ENCODE peak calls at places on chromosomes 16 and 17, in ten cellular contexts. One of them, this sample, is unnamed. For H3K9me3, the result is how much of the 10 kb centered on the place peaks cover.

GRCh38 chr16:57279780-57280638 is 4.5 kb downstream of the PLLP start:
- DNase-seq in effector memory CD4-positive, alpha-beta T cell: no peak
- DNase-seq in heart right ventricle: no peak
- DNase-seq in AG04450: no peak
- DNase-seq in neural progenitor cell: no peak
- DNase-seq in transverse colon: no peak
- DNase-seq in thoracic aorta: no peak
- DNase-seq in psoas muscle: no peak
- DNase-seq in cardiac muscle cell: no peak
- DNase-seq in CD8-positive, alpha-beta memory T cell: no peak
- DNase-seq in this sample: no peak

GRCh38 chr17:45430738-45431530 is 1.7 kb downstream of the ARHGAP27 start:
- DNase-seq in effector memory CD4-positive, alpha-beta T cell: no peak
- DNase-seq in heart right ventricle: no peak
- DNase-seq in AG04450: no peak
- DNase-seq in neural progenitor cell: peak
- DNase-seq in transverse colon: peak
- DNase-seq in thoracic aorta: no peak
- DNase-seq in psoas muscle: peak
- DNase-seq in cardiac muscle cell: peak
- DNase-seq in CD8-positive, alpha-beta memory T cell: no peak
- DNase-seq in this sample: no peak

GRCh38 chr17:50079334-50080095 is 15.6 kb upstream of the PDK2 start:
- DNase-seq in effector memory CD4-positive, alpha-beta T cell: no peak
- DNase-seq in heart right ventricle: no peak
- DNase-seq in AG04450: no peak
- DNase-seq in neural progenitor cell: peak
- DNase-seq in transverse colon: peak
- DNase-seq in thoracic aorta: no peak
- DNase-seq in psoas muscle: peak
- DNase-seq in cardiac muscle cell: no peak
- DNase-seq in CD8-positive, alpha-beta memory T cell: no peak
- DNase-seq in this sample: no peak

GRCh38 chr17:74632597-74632996 is 9.1 kb upstream of the CD300E start:
- DNase-seq in effector memory CD4-positive, alpha-beta T cell: no peak
- DNase-seq in heart right ventricle: no peak
- DNase-seq in AG04450: no peak
- DNase-seq in neural progenitor cell: no peak
- DNase-seq in transverse colon: no peak
- DNase-seq in thoracic aorta: no peak
- DNase-seq in psoas muscle: no peak
- DNase-seq in cardiac muscle cell: peak
- DNase-seq in CD8-positive, alpha-beta memory T cell: no peak
- DNase-seq in this sample: no peak

GRCh38 chr17:77285594-77286390 is 145.0 kb downstream of the SEC14L1 start:
- DNase-seq in effector memory CD4-positive, alpha-beta T cell: no peak
- DNase-seq in heart right ventricle: peak
- DNase-seq in AG04450: peak
- DNase-seq in neural progenitor cell: no peak
- DNase-seq in transverse colon: peak
- DNase-seq in thoracic aorta: peak
- DNase-seq in psoas muscle: peak
- DNase-seq in cardiac muscle cell: peak
- DNase-seq in CD8-positive, alpha-beta memory T cell: no peak
- DNase-seq in this sample: no peak

GRCh38 chr17:67648032-67648761 is 69.5 kb upstream of the NOL11 start:
- DNase-seq in effector memory CD4-positive, alpha-beta T cell: no peak
- DNase-seq in heart right ventricle: no peak
- DNase-seq in AG04450: no peak
- DNase-seq in neural progenitor cell: no peak
- DNase-seq in transverse colon: no peak
- DNase-seq in thoracic aorta: no peak
- DNase-seq in psoas muscle: no peak
- DNase-seq in cardiac muscle cell: no peak
- DNase-seq in CD8-positive, alpha-beta memory T cell: no peak
- DNase-seq in this sample: no peak

GRCh38 chr17:81444610-81445339 is 49.5 kb downstream of the BAHCC1 start:
- DNase-seq in effector memory CD4-positive, alpha-beta T cell: no peak
- DNase-seq in heart right ventricle: no peak
- DNase-seq in AG04450: no peak
- DNase-seq in neural progenitor cell: no peak
- DNase-seq in transverse colon: no peak
- DNase-seq in thoracic aorta: no peak
- DNase-seq in psoas muscle: no peak
- DNase-seq in cardiac muscle cell: no peak
- DNase-seq in CD8-positive, alpha-beta memory T cell: no peak
- DNase-seq in this sample: no peak

GRCh38 chr16:67278773-67279295 is 498 bp upstream of the PLEKHG4 start:
- DNase-seq in effector memory CD4-positive, alpha-beta T cell: peak
- DNase-seq in heart right ventricle: no peak
- DNase-seq in AG04450: no peak
- DNase-seq in neural progenitor cell: peak
- DNase-seq in transverse colon: peak
- DNase-seq in thoracic aorta: no peak
- DNase-seq in psoas muscle: peak
- DNase-seq in cardiac muscle cell: no peak
- DNase-seq in CD8-positive, alpha-beta memory T cell: no peak
- DNase-seq in this sample: no peak

GRCh38 chr16:67339453-67339852 is 12.8 kb downstream of the LRRC36 start:
- DNase-seq in effector memory CD4-positive, alpha-beta T cell: no peak
- DNase-seq in heart right ventricle: no peak
- DNase-seq in AG04450: peak
- DNase-seq in neural progenitor cell: no peak
- DNase-seq in transverse colon: no peak
- DNase-seq in thoracic aorta: no peak
- DNase-seq in psoas muscle: no peak
- DNase-seq in cardiac muscle cell: peak
- DNase-seq in CD8-positive, alpha-beta memory T cell: no peak
- DNase-seq in this sample: no peak

GRCh38 chr16:47787695-47788094 is 326.6 kb downstream of the PHKB start:
- DNase-seq in effector memory CD4-positive, alpha-beta T cell: no peak
- DNase-seq in heart right ventricle: no peak
- DNase-seq in AG04450: no peak
- DNase-seq in neural progenitor cell: peak
- DNase-seq in transverse colon: no peak
- DNase-seq in thoracic aorta: no peak
- DNase-seq in psoas muscle: no peak
- DNase-seq in cardiac muscle cell: peak
- DNase-seq in CD8-positive, alpha-beta memory T cell: no peak
- DNase-seq in this sample: no peak

GRCh38 chr17:45168991-45169752 is 7.5 kb downstream of the HEXIM2 start:
- DNase-seq in effector memory CD4-positive, alpha-beta T cell: no peak
- DNase-seq in heart right ventricle: no peak
- DNase-seq in AG04450: no peak
- DNase-seq in neural progenitor cell: no peak
- DNase-seq in transverse colon: no peak
- DNase-seq in thoracic aorta: no peak
- DNase-seq in psoas muscle: peak
- DNase-seq in cardiac muscle cell: no peak
- DNase-seq in CD8-positive, alpha-beta memory T cell: no peak
- DNase-seq in this sample: no peak

GRCh38 chr16:51968756-51969155 is 578.2 kb downstream of the TOX3 start:
- DNase-seq in effector memory CD4-positive, alpha-beta T cell: no peak
- DNase-seq in heart right ventricle: no peak
- DNase-seq in AG04450: no peak
- DNase-seq in neural progenitor cell: no peak
- DNase-seq in transverse colon: no peak
- DNase-seq in thoracic aorta: no peak
- DNase-seq in psoas muscle: no peak
- DNase-seq in cardiac muscle cell: no peak
- DNase-seq in CD8-positive, alpha-beta memory T cell: no peak
- DNase-seq in this sample: no peak

GRCh38 chr17:40910441-40910841 is 25.4 kb upstream of the KRT20 start:
- DNase-seq in effector memory CD4-positive, alpha-beta T cell: no peak
- DNase-seq in heart right ventricle: no peak
- DNase-seq in AG04450: no peak
- DNase-seq in neural progenitor cell: no peak
- DNase-seq in transverse colon: no peak
- DNase-seq in thoracic aorta: no peak
- DNase-seq in psoas muscle: no peak
- DNase-seq in cardiac muscle cell: peak
- DNase-seq in CD8-positive, alpha-beta memory T cell: no peak
- DNase-seq in this sample: no peak

GRCh38 chr17:40602445-40603443 is 37.5 kb upstream of the CCR7 start:
- DNase-seq in effector memory CD4-positive, alpha-beta T cell: peak
- DNase-seq in heart right ventricle: no peak
- DNase-seq in AG04450: no peak
- DNase-seq in neural progenitor cell: no peak
- DNase-seq in transverse colon: no peak
- DNase-seq in thoracic aorta: no peak
- DNase-seq in psoas muscle: no peak
- DNase-seq in cardiac muscle cell: no peak
- DNase-seq in CD8-positive, alpha-beta memory T cell: peak
- DNase-seq in this sample: peak

GRCh38 chr16:28932339-28933141 is 769 bp downstream of the CD19 start:
- DNase-seq in effector memory CD4-positive, alpha-beta T cell: no peak
- DNase-seq in heart right ventricle: no peak
- DNase-seq in AG04450: no peak
- DNase-seq in neural progenitor cell: no peak
- DNase-seq in transverse colon: no peak
- DNase-seq in thoracic aorta: no peak
- DNase-seq in psoas muscle: no peak
- DNase-seq in cardiac muscle cell: no peak
- DNase-seq in CD8-positive, alpha-beta memory T cell: no peak
- DNase-seq in this sample: no peak

GRCh38 chr17:11150946-11151345 is 90.1 kb upstream of the SHISA6 start:
- DNase-seq in effector memory CD4-positive, alpha-beta T cell: no peak
- DNase-seq in heart right ventricle: no peak
- DNase-seq in AG04450: no peak
- DNase-seq in neural progenitor cell: no peak
- DNase-seq in transverse colon: no peak
- DNase-seq in thoracic aorta: no peak
- DNase-seq in psoas muscle: no peak
- DNase-seq in cardiac muscle cell: no peak
- DNase-seq in CD8-positive, alpha-beta memory T cell: no peak
- DNase-seq in this sample: no peak

GRCh38 chr16:3295209-3295608 is 10.0 kb downstream of the TIGD7 start:
- DNase-seq in effector memory CD4-positive, alpha-beta T cell: no peak
- DNase-seq in heart right ventricle: no peak
- DNase-seq in AG04450: no peak
- DNase-seq in neural progenitor cell: no peak
- DNase-seq in transverse colon: no peak
- DNase-seq in thoracic aorta: no peak
- DNase-seq in psoas muscle: no peak
- DNase-seq in cardiac muscle cell: no peak
- DNase-seq in CD8-positive, alpha-beta memory T cell: no peak
- DNase-seq in this sample: no peak

GRCh38 chr16:3292604-3293003 is 9.3 kb downstream of the ZNF263 start:
- DNase-seq in effector memory CD4-positive, alpha-beta T cell: no peak
- DNase-seq in heart right ventricle: no peak
- DNase-seq in AG04450: no peak
- DNase-seq in neural progenitor cell: no peak
- DNase-seq in transverse colon: no peak
- DNase-seq in thoracic aorta: no peak
- DNase-seq in psoas muscle: no peak
- DNase-seq in cardiac muscle cell: no peak
- DNase-seq in CD8-positive, alpha-beta memory T cell: no peak
- DNase-seq in this sample: no peak

GRCh38 chr16:3289998-3290673 is 6.8 kb downstream of the ZNF263 start:
- DNase-seq in effector memory CD4-positive, alpha-beta T cell: no peak
- DNase-seq in heart right ventricle: no peak
- DNase-seq in AG04450: no peak
- DNase-seq in neural progenitor cell: no peak
- DNase-seq in transverse colon: no peak
- DNase-seq in thoracic aorta: no peak
- DNase-seq in psoas muscle: no peak
- DNase-seq in cardiac muscle cell: no peak
- DNase-seq in CD8-positive, alpha-beta memory T cell: no peak
- DNase-seq in this sample: no peak

GRCh38 chr16:3295783-3296182 is 9.4 kb downstream of the TIGD7 start:
- DNase-seq in effector memory CD4-positive, alpha-beta T cell: no peak
- DNase-seq in heart right ventricle: no peak
- DNase-seq in AG04450: no peak
- DNase-seq in neural progenitor cell: no peak
- DNase-seq in transverse colon: no peak
- DNase-seq in thoracic aorta: no peak
- DNase-seq in psoas muscle: no peak
- DNase-seq in cardiac muscle cell: no peak
- DNase-seq in CD8-positive, alpha-beta memory T cell: no peak
- DNase-seq in this sample: no peak
- H3K9me3 ChIP-seq in effector memory CD4-positive, alpha-beta T cell: under half
- H3K9me3 ChIP-seq in heart right ventricle: half or more
- H3K9me3 ChIP-seq in AG04450: half or more
- H3K9me3 ChIP-seq in neural progenitor cell: under half
- H3K9me3 ChIP-seq in transverse colon: half or more
- H3K9me3 ChIP-seq in thoracic aorta: half or more
- H3K9me3 ChIP-seq in psoas muscle: half or more
- H3K9me3 ChIP-seq in cardiac muscle cell: under half
- H3K9me3 ChIP-seq in CD8-positive, alpha-beta memory T cell: under half
- H3K9me3 ChIP-seq in this sample: under half

GRCh38 chr16:31734265-31734664 is 139.3 kb upstream of the ZNF267 start:
- DNase-seq in effector memory CD4-positive, alpha-beta T cell: no peak
- DNase-seq in heart right ventricle: no peak
- DNase-seq in AG04450: no peak
- DNase-seq in neural progenitor cell: no peak
- DNase-seq in transverse colon: no peak
- DNase-seq in thoracic aorta: no peak
- DNase-seq in psoas muscle: no peak
- DNase-seq in cardiac muscle cell: no peak
- DNase-seq in CD8-positive, alpha-beta memory T cell: no peak
- DNase-seq in this sample: no peak
- H3K9me3 ChIP-seq in effector memory CD4-positive, alpha-beta T cell: under half
- H3K9me3 ChIP-seq in heart right ventricle: half or more
- H3K9me3 ChIP-seq in AG04450: under half
- H3K9me3 ChIP-seq in neural progenitor cell: under half
- H3K9me3 ChIP-seq in transverse colon: half or more
- H3K9me3 ChIP-seq in thoracic aorta: under half
- H3K9me3 ChIP-seq in psoas muscle: under half
- H3K9me3 ChIP-seq in cardiac muscle cell: under half
- H3K9me3 ChIP-seq in CD8-positive, alpha-beta memory T cell: under half
- H3K9me3 ChIP-seq in this sample: under half

GRCh38 chr16:35195173-35195863 is 1735.9 kb downstream of the TP53TG3F start:
- DNase-seq in effector memory CD4-positive, alpha-beta T cell: no peak
- DNase-seq in heart right ventricle: no peak
- DNase-seq in AG04450: no peak
- DNase-seq in neural progenitor cell: no peak
- DNase-seq in transverse colon: no peak
- DNase-seq in thoracic aorta: no peak
- DNase-seq in psoas muscle: no peak
- DNase-seq in cardiac muscle cell: no peak
- DNase-seq in CD8-positive, alpha-beta memory T cell: no peak
- DNase-seq in this sample: no peak
- H3K9me3 ChIP-seq in effector memory CD4-positive, alpha-beta T cell: under half
- H3K9me3 ChIP-seq in heart right ventricle: under half
- H3K9me3 ChIP-seq in AG04450: half or more
- H3K9me3 ChIP-seq in neural progenitor cell: under half
- H3K9me3 ChIP-seq in transverse colon: under half
- H3K9me3 ChIP-seq in thoracic aorta: under half
- H3K9me3 ChIP-seq in psoas muscle: under half
- H3K9me3 ChIP-seq in cardiac muscle cell: under half
- H3K9me3 ChIP-seq in CD8-positive, alpha-beta memory T cell: under half
- H3K9me3 ChIP-seq in this sample: under half

DNA sequence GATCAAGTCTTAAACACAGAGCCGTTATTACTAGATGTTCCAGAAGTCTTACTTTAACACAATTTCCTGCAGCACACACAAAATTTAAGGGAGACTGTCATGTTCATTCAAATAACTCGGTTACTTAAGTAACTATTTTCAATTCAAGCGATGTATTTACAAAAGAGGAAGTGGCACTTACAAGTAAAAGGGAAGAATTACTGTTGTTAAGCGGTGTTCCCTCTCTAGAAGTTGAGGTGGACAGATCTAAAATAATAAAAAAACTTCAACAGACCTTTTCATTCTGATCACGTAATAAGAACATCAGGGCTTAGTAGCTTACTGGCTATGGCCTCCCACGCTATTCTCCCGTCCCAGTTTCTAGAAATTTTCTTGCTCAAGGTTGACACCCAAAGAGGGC is 26.2 kb upstream of the TXNDC11 start:
- DNase-seq in effector memory CD4-positive, alpha-beta T cell: no peak
- DNase-seq in heart right ventricle: no peak
- DNase-seq in AG04450: no peak
- DNase-seq in neural progenitor cell: no peak
- DNase-seq in transverse colon: no peak
- DNase-seq in thoracic aorta: no peak
- DNase-seq in psoas muscle: no peak
- DNase-seq in cardiac muscle cell: no peak
- DNase-seq in CD8-positive, alpha-beta memory T cell: no peak
- DNase-seq in this sample: no peak
- H3K9me3 ChIP-seq in effector memory CD4-positive, alpha-beta T cell: under half
- H3K9me3 ChIP-seq in heart right ventricle: under half
- H3K9me3 ChIP-seq in AG04450: under half
- H3K9me3 ChIP-seq in neural progenitor cell: under half
- H3K9me3 ChIP-seq in transverse colon: under half
- H3K9me3 ChIP-seq in thoracic aorta: under half
- H3K9me3 ChIP-seq in psoas muscle: under half
- H3K9me3 ChIP-seq in cardiac muscle cell: under half
- H3K9me3 ChIP-seq in CD8-positive, alpha-beta memory T cell: under half
- H3K9me3 ChIP-seq in this sample: under half